ENCODE peak calls at places on chromosome 14, in five cellular contexts. H is K562, G is SK-N-SH, U is GM12878, Q is HepG2. M is an unnamed sample.

GRCh38 chr14:74572829-74573360 is 39.1 kb downstream of the LTBP2 start:
- DNase-seq in G (no peak), Q (no peak), H (no peak), U (no peak), M (no peak)

GRCh38 chr14:86279405-86279804 is 749.5 kb downstream of the FLRT2 start:
- DNase-seq in Q (no peak), H (no peak), G (no peak), U (no peak), M (no peak)

GRCh38 chr14:105268736-105269354 is 20.5 kb downstream of the BTBD6 start:
- DNase-seq in U (no peak), H (no peak), Q (no peak), G (no peak), M (no peak)

GRCh38 chr14:105087963-105088811 is 23.0 kb upstream of the GPR132 start:
- DNase-seq in U (no peak), H (no peak), Q (peak; percentile 40), G (peak; percentile 42), M (no peak)

GRCh38 chr14:96038558-96038919 is 623 bp upstream of the C14orf132 start:
- DNase-seq in U (no peak), G (no peak), Q (no peak), H (no peak), M (peak; percentile 4)

GRCh38 chr14:96876747-96877146 is 79.6 kb downstream of the VRK1 start:
- DNase-seq in U (no peak), G (no peak), H (no peak), Q (peak; percentile 4), M (no peak)

GRCh38 chr14:105600939-105601359 is 74.6 kb downstream of the TMEM121 start:
- DNase-seq in H (no peak), G (no peak), U (no peak), Q (no peak), M (no peak)

GRCh38 chr14:75960219-75960618 is 21.6 kb downstream of the TGFB3 start:
- DNase-seq in Q (no peak), G (peak; percentile 21), H (no peak), U (peak; percentile 78), M (no peak)

GRCh38 chr14:49972199-49972671 is 79.4 kb downstream of the ARF6 start:
- DNase-seq in U (no peak), H (no peak), Q (no peak), G (no peak), M (no peak)

GRCh38 chr14:80152166-80152565 is 59.1 kb downstream of the DIO2 start:
- DNase-seq in H (no peak), U (no peak), Q (no peak), G (no peak), M (no peak)

GRCh38 chr14:90600619-90601018 is 203.8 kb downstream of the CALM1 start:
- DNase-seq in G (no peak), U (no peak), Q (no peak), H (no peak), M (no peak)

GRCh38 chr14:106209745-106210144 is 683.4 kb downstream of the TMEM121 start:
- DNase-seq in H (no peak), G (no peak), U (no peak), Q (no peak), M (no peak)

GRCh38 chr14:60654303-60654925 is 5.1 kb upstream of the SIX1 start:
- DNase-seq in H (no peak), G (peak; percentile 44), Q (no peak), U (no peak), M (no peak)

GRCh38 chr14:83976223-83976770 is 1553.6 kb upstream of the FLRT2 start:
- DNase-seq in Q (no peak), U (no peak), H (no peak), G (no peak), M (no peak)

GRCh38 chr14:35406811-35407630 is 2.5 kb upstream of the NFKBIA start:
- DNase-seq in H (peak; percentile 65), G (peak; percentile 54), U (no peak), Q (peak; percentile 87), M (peak; percentile 56)

GRCh38 chr14:56046999-56047398 is 71.2 kb upstream of the PELI2 start:
- DNase-seq in H (no peak), Q (no peak), U (no peak), G (no peak), M (no peak)

GRCh38 chr14:101125719-101126375 is 222.3 kb upstream of the RTL1 start:
- DNase-seq in G (no peak), H (no peak), Q (no peak), U (no peak), M (no peak)

GRCh38 chr14:27175489-27175888 is 577.7 kb upstream of the NOVA1 start:
- DNase-seq in U (no peak), G (no peak), H (no peak), Q (no peak), M (no peak)

GRCh38 chr14:93648440-93649168 is 139.7 kb downstream of the PRIMA1 start:
- DNase-seq in G (peak; percentile 38), U (no peak), H (peak; percentile 8), Q (peak; percentile 28), M (peak; percentile 34)

GRCh38 chr14:63045234-63045611 is at the start of gene KCNH5:
- DNase-seq in Q (no peak), H (no peak), G (peak; percentile 90), U (no peak), M (no peak)

GRCh38 chr14:58362798-58363412 is 32.8 kb upstream of the TOMM20L start:
- DNase-seq in Q (peak; percentile 41), H (peak; percentile 16), U (no peak), G (peak; percentile 31), M (peak; percentile 21)

GRCh38 chr14:31261859-31262739 is 54.5 kb upstream of the HECTD1 start:
- DNase-seq in Q (peak; percentile 100), G (no peak), H (no peak), U (peak; percentile 37), M (no peak)

GRCh38 chr14:104280085-104280901 is 141.9 kb downstream of the KIF26A start:
- DNase-seq in U (no peak), G (no peak), Q (no peak), H (no peak), M (no peak)

GRCh38 chr14:50772361-50772760 is 58.6 kb downstream of the NIN start:
- DNase-seq in G (no peak), H (no peak), U (no peak), Q (no peak), M (no peak)

GRCh38 chr14:38290601-38291190 is 34.8 kb upstream of the CLEC14A start:
- DNase-seq in H (no peak), Q (peak; percentile 56), U (no peak), G (no peak), M (no peak)

GRCh38 chr14:101843665-101844064 is 82.2 kb downstream of the PPP2R5C start:
- DNase-seq in H (no peak), G (no peak), U (peak; percentile 69), Q (no peak), M (no peak)

DNA sequence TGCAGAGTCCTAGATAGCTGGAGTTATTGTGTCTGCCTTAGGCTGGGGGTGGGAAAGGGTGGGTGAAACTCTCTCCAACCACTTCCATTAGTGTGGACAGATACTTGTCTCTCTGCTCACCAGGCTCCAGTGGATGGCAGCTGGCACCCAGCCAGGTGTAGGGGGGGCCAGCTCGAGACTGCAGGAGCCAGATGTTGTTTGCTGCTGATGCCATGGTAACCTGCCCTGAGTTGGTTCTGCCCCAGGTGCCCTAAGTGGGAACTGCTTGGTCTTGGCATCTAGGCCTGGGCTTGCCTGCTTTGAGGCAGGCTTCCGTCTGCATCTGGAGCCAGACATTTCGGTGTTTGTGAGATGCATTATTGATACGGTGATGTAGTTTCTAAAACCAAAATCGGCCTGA is 82.2 kb downstream of the ADCK1 start:
- DNase-seq in U (no peak), Q (no peak), G (peak; percentile 85), H (no peak), M (no peak)
- TF ChIP-seq ZBTB33 in U (no peak), Q (no peak), G (no peak), H (no peak), M (no peak)

GRCh38 chr14:68345738-68346137 is 447.1 kb downstream of the ZFP36L1 start:
- DNase-seq in U (no peak), H (no peak), G (no peak), Q (no peak), M (no peak)
- TF ChIP-seq ZBTB33 in U (no peak), H (no peak), G (no peak), Q (peak; percentile 82), M (no peak)

GRCh38 chr14:23608454-23608853 is 27.7 kb upstream of the DHRS2 start:
- DNase-seq in H (no peak), U (no peak), G (no peak), Q (no peak), M (no peak)

GRCh38 chr14:23609001-23609400 is 27.2 kb upstream of the DHRS2 start:
- DNase-seq in H (no peak), Q (no peak), G (no peak), U (no peak), M (no peak)

GRCh38 chr14:23604675-23605170 is 26.1 kb upstream of the JPH4 start:
- DNase-seq in G (no peak), H (no peak), Q (no peak), U (no peak), M (no peak)

GRCh38 chr14:23602181-23603095 is 23.8 kb upstream of the JPH4 start:
- DNase-seq in U (no peak), G (no peak), Q (peak; percentile 98), H (no peak), M (no peak)

DNA sequence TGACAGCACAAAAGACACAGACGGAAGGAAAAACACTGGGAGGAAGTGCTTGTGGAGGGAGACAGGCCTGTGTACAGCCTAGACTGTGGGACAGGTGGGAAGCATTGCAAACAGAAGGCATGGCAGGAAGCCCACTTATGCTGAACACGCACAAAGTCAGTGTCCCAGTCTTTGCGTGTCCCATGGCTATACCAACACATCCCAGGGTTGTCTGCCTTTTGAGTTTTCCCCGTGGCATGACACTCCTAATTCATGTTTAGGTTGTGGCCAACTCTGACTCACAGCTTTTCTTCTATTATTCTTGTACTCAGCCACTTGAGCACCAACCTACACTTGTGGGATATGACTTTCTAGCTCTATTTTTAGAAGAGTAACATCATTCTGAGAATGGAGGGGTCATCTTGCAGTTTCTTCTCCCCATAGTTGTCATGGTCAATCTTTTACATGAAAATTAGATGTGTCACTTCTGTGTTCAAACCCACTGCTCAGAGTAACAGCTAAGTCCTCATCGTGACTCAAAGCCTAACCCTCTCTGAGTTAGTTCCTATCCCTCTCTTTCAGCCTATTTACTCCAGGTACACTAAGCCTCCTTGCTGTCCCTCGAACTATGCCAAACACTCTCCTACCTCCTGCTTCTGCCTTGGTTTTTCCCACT is 27.5 kb upstream of the JPH4 start:
- DNase-seq in G (no peak), H (no peak), Q (no peak), U (peak; percentile 83), M (no peak)
- TF ChIP-seq ZBTB33 in G (no peak), H (no peak), Q (no peak), U (no peak), M (no peak)

DNA sequence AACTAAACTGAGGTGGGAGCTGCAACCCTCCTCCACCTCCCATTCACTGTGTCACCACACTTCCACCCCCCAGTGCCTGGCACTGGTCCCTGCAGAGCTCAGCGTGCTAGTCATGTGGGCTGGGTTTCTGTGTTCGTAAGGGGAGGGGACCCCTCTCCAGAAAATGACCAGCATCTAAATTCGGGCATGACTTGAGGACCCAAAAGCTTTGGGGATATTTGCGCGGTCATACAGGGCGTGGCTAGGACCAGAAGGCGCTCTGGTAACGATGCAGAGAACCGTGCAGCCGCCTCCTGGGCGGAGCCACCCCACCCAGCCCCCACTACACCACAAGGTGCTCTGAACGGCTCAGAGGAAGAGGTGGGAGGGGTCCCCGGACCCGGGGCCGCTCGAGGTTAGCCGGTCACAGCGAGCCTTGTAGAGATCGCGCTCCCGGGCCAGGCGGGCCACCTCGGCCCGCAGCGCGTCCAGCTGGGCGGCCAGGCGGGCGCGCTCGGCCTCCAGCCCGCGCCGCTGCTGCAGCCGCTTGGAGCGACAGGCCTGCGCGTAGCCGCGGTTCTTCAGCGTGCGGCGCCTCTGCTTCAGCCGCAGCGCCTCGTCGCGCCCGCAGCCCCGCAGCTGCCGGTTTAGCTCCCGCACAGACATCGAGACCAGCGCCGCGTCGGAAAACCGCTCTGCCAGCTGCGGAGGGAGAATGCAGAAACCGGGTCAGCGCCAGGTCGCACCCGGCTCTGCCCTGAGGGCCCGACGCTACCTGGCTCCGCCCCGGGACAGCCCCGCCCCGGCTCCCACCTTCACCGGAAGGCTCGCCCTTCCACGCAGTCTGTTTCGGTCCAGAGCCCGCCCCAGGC is 9.8 kb downstream of the CPNE6 start:
- DNase-seq in H (peak; percentile 86), G (peak; percentile 85), U (no peak), Q (peak; percentile 38), M (no peak)
- TF ChIP-seq ZBTB33 in H (no peak), G (no peak), U (no peak), Q (no peak), M (no peak)

M was measured in HCT116.